ENCODE peak calls at places on chromosomes 13 and 19, in nine cellular contexts. L is NCI-H345; M is COR-L47; B is stimulated activated CD8-positive, alpha-beta memory T cell treated with anti-CD3 and anti-CD28 coated beads, Interleukin-2, amount 100 ng/mL, for 48 hours; T is cardiac fibroblast; X is fibroblast of mammary gland; R is caudate nucleus; I is Calu3; F is substantia nigra. Z is an unnamed sample.
A peak's percentile ranks its signal among the peaks of the same experiment; 100 is the strongest.

GRCh38 chr13:80979035-80979641 is 638.2 kb upstream of the SPRY2 start:
- DNase-seq in F (peak; percentile 14), B (no peak), X (peak; percentile 81), R (peak; percentile 11), M (peak; percentile 58), L (peak; percentile 67), T (peak; percentile 89), I (peak; percentile 20), Z (peak; percentile 13)

GRCh38 chr19:11205939-11206570 is 8.7 kb upstream of the KANK2 start:
- DNase-seq in X (no peak), M (no peak), B (no peak), T (no peak), L (no peak), F (no peak), I (no peak), R (no peak), Z (peak; percentile 66)

GRCh38 chr13:66805657-66806056 is 424.5 kb downstream of the PCDH9 start:
- DNase-seq in R (no peak), M (no peak), X (peak; percentile 73), F (no peak), I (no peak), T (peak; percentile 61), B (no peak), L (no peak), Z (no peak)

GRCh38 chr13:83666126-83666525 is 216.1 kb downstream of the SLITRK1 start:
- DNase-seq in T (no peak), L (no peak), X (peak; percentile 54), B (no peak), I (no peak), R (no peak), F (no peak), M (no peak), Z (no peak)

GRCh38 chr19:13366529-13367143 is 139.6 kb downstream of the CACNA1A start:
- DNase-seq in F (no peak), L (no peak), I (peak; percentile 24), R (no peak), X (peak; percentile 52), B (no peak), M (no peak), T (peak; percentile 58), Z (no peak)

GRCh38 chr19:10593820-10594637 is 6.9 kb upstream of the AP1M2 start:
- DNase-seq in B (no peak), T (no peak), F (peak; percentile 19), L (no peak), R (peak; percentile 48), X (no peak), M (no peak), I (no peak), Z (no peak)

GRCh38 chr19:40704491-40705361 is 12.0 kb downstream of the COQ8B start:
- DNase-seq in F (no peak), R (no peak), I (no peak), T (no peak), X (no peak), B (no peak), L (no peak), M (no peak), Z (no peak)

GRCh38 chr19:54420068-54420382 is 4.8 kb downstream of the TTYH1 start:
- DNase-seq in M (no peak), I (no peak), R (no peak), F (no peak), L (no peak), B (no peak), T (no peak), X (no peak), Z (no peak)

GRCh38 chr13:36088001-36088400 is 43.2 kb downstream of the DCLK1 start:
- DNase-seq in I (no peak), L (no peak), M (peak; percentile 43), R (no peak), B (no peak), X (peak; percentile 14), F (no peak), T (no peak), Z (no peak)

GRCh38 chr13:95117092-95117491 is 184.2 kb downstream of the ABCC4 start:
- DNase-seq in I (no peak), T (no peak), L (peak; percentile 5), M (no peak), F (no peak), X (no peak), B (no peak), R (no peak), Z (no peak)

GRCh38 chr19:33333615-33334014 is 31.3 kb upstream of the CEBPA start:
- DNase-seq in I (no peak), T (no peak), L (no peak), R (no peak), X (no peak), M (no peak), B (no peak), F (no peak), Z (no peak)

GRCh38 chr13:113822266-113822665 is 41.6 kb downstream of the GAS6 start:
- DNase-seq in F (no peak), R (no peak), T (no peak), M (no peak), L (no peak), B (no peak), I (no peak), X (no peak), Z (no peak)

GRCh38 chr19:10189631-10190425 is 4.9 kb downstream of the DNMT1 start:
- DNase-seq in L (no peak), X (peak; percentile 41), B (peak; percentile 18), I (no peak), T (peak; percentile 5), F (no peak), M (no peak), R (no peak), Z (no peak)

GRCh38 chr19:48928164-48929005 is 5.1 kb upstream of the DHDH start:
- DNase-seq in R (no peak), F (no peak), I (peak; percentile 39), M (no peak), L (no peak), X (peak; percentile 19), T (no peak), B (no peak), Z (no peak)

GRCh38 chr19:815079-815774 is 6.5 kb downstream of the PLPPR3 start:
- DNase-seq in F (no peak), M (no peak), L (no peak), B (no peak), X (no peak), I (no peak), T (no peak), R (no peak), Z (no peak)

GRCh38 chr13:74751739-74752138 is 617.5 kb upstream of the KLF12 start:
- DNase-seq in X (no peak), I (no peak), B (no peak), R (no peak), T (no peak), M (peak; percentile 87), F (no peak), L (peak; percentile 91), Z (no peak)

GRCh38 chr13:105410602-105411001 is 1124.9 kb downstream of the EFNB2 start:
- DNase-seq in M (no peak), X (peak; percentile 41), B (peak; percentile 19), T (peak; percentile 41), I (peak; percentile 0), L (no peak), F (peak; percentile 10), R (peak; percentile 51), Z (no peak)

GRCh38 chr19:6409346-6409745 is 15.3 kb downstream of the KHSRP start:
- DNase-seq in F (no peak), M (no peak), I (no peak), B (no peak), X (no peak), L (no peak), T (no peak), R (no peak), Z (no peak)

GRCh38 chr13:106714271-106714670 is 146.3 kb upstream of the ARGLU1 start:
- DNase-seq in F (no peak), B (no peak), I (no peak), M (no peak), T (no peak), X (no peak), L (no peak), R (no peak), Z (no peak)

GRCh38 chr13:92512852-92513251 is 713.8 kb upstream of the GPC6 start:
- DNase-seq in B (no peak), X (no peak), F (no peak), R (no peak), M (no peak), I (no peak), T (no peak), L (no peak), Z (no peak)

GRCh38 chr13:110817143-110817542 is 97.7 kb downstream of the ANKRD10 start:
- DNase-seq in T (no peak), F (no peak), I (no peak), X (no peak), M (no peak), L (no peak), B (no peak), R (no peak), Z (no peak)

GRCh38 chr13:99983401-99984133 is 2.0 kb downstream of the ZIC2 start:
- DNase-seq in M (no peak), I (no peak), L (no peak), X (no peak), R (no peak), B (no peak), T (no peak), F (no peak), Z (no peak)

GRCh38 chr13:101698400-101698799 is 245.9 kb downstream of the ITGBL1 start:
- DNase-seq in X (peak; percentile 81), I (no peak), F (no peak), B (no peak), T (peak; percentile 43), L (no peak), R (no peak), M (no peak), Z (no peak)

GRCh38 chr19:1748115-1748702 is 5.1 kb upstream of the ONECUT3 start:
- DNase-seq in I (no peak), M (no peak), L (no peak), T (no peak), F (no peak), B (no peak), X (no peak), R (no peak), Z (no peak)

GRCh38 chr13:76887070-76887563 is 912 bp upstream of the KCTD12 start:
- DNase-seq in R (no peak), M (no peak), T (no peak), I (no peak), F (no peak), X (no peak), B (no peak), L (peak; percentile 61), Z (no peak)

GRCh38 chr19:42288881-42289555 is 12.9 kb upstream of the PRR19 start:
- DNase-seq in R (no peak), X (no peak), L (no peak), F (no peak), B (no peak), I (no peak), T (no peak), M (no peak), Z (no peak)

Z was measured in GM12864.